ENCODE peak calls at places on chromosomes 4 and X, in seven cellular contexts. Y, K, I, Q, P, F and J are unnamed samples.

GRCh38 chrX:102976793-102977495 is 39.9 kb downstream of the RAB40AL start:
- DNase-seq in Q (no peak), F (no peak), P (peak; percentile 72), K (no peak), Y (no peak), I (no peak), J (peak; percentile 86)

GRCh38 chr4:1293981-1294380 is 4.3 kb downstream of the MAEA start:
- DNase-seq in F (peak; percentile 75), P (peak; percentile 38), Y (peak; percentile 62), Q (no peak), I (no peak), K (no peak), J (peak; percentile 81)

GRCh38 chr4:14387647-14388046 is 614.6 kb upstream of the CPEB2 start:
- DNase-seq in Q (no peak), I (no peak), F (no peak), Y (no peak), K (no peak), P (no peak), J (no peak)

GRCh38 chr4:98546910-98547544 is 111.4 kb downstream of the TSPAN5 start:
- DNase-seq in Q (no peak), P (peak; percentile 84), I (peak; percentile 66), Y (no peak), K (no peak), F (peak; percentile 43), J (no peak)

GRCh38 chrX:38271154-38271716 is 50.6 kb upstream of the SRPX start:
- DNase-seq in F (no peak), P (no peak), I (no peak), Q (no peak), Y (no peak), K (no peak), J (no peak)

GRCh38 chr4:132108784-132109183 is 1040.3 kb upstream of the PCDH10 start:
- DNase-seq in F (no peak), I (no peak), Q (no peak), P (peak; percentile 72), Y (no peak), K (no peak), J (peak; percentile 47)

GRCh38 chr4:73864365-73864764 is 4.8 kb upstream of the CXCL1 start:
- DNase-seq in P (no peak), K (no peak), I (no peak), F (no peak), Y (no peak), Q (no peak), J (no peak)

GRCh38 chr4:102604222-102604940 is 103.2 kb downstream of the NFKB1 start:
- DNase-seq in I (no peak), F (no peak), P (no peak), Y (no peak), Q (no peak), K (no peak), J (no peak)

GRCh38 chrX:630922-631496 is 418 bp downstream of the SHOX start:
- DNase-seq in F (no peak), K (no peak), Y (no peak), P (no peak), Q (no peak), I (no peak), J (no peak)

GRCh38 chr4:107862658-107863057 is 37.9 kb downstream of the SGMS2 start:
- DNase-seq in F (no peak), Y (no peak), P (peak; percentile 32), K (no peak), I (no peak), Q (no peak), J (peak; percentile 96)

GRCh38 chrX:2665387-2666304 is 25.4 kb upstream of the CD99 start:
- DNase-seq in K (no peak), F (no peak), P (peak; percentile 32), Q (no peak), Y (no peak), I (no peak), J (no peak)

GRCh38 chr4:160864253-160864652 is 1299.5 kb downstream of the FSTL5 start:
- DNase-seq in I (no peak), Y (no peak), K (no peak), Q (no peak), P (no peak), F (no peak), J (no peak)

GRCh38 chr4:122874194-122874593 is 47.6 kb downstream of the FGF2 start:
- DNase-seq in Q (no peak), P (peak; percentile 94), K (no peak), F (no peak), I (no peak), Y (no peak), J (peak; percentile 66)